ENCODE peak calls at places on chromosome 20, in four cellular contexts. B, R, J and C are unnamed samples.

GRCh38 chr20:22763257-22763906 is 179.0 kb upstream of the FOXA2 start:
- DNase-seq in B (no peak), R (no peak), J (no peak), C (no peak)

GRCh38 chr20:48094944-48095343 is 309.7 kb upstream of the SULF2 start:
- DNase-seq in B (no peak), R (no peak), J (no peak), C (no peak)

GRCh38 chr20:62362590-62362940 is 4.5 kb downstream of the LAMA5 start:
- DNase-seq in J (no peak), B (no peak), R (no peak), C (no peak)

GRCh38 chr20:46870041-46870440 is 24.6 kb upstream of the EYA2 start:
- DNase-seq in R (no peak), J (no peak), B (no peak), C (no peak)

GRCh38 chr20:35111141-35111888 is 18.7 kb upstream of the TRPC4AP start:
- DNase-seq in R (no peak), J (peak; percentile 91), B (no peak), C (no peak)

GRCh38 chr20:10462516-10462915 is 27.4 kb downstream of the SLX4IP start:
- DNase-seq in B (no peak), R (no peak), J (no peak), C (no peak)

GRCh38 chr20:8127553-8128255 is 4.4 kb upstream of the PLCB1 start:
- DNase-seq in B (no peak), R (no peak), J (no peak), C (no peak)

GRCh38 chr20:50804453-50805348 is 9.8 kb downstream of the BCAS4 start:
- DNase-seq in J (no peak), B (no peak), R (no peak), C (no peak)

GRCh38 chr20:45111285-45111684 is 3.7 kb downstream of the WFDC5 start:
- DNase-seq in R (no peak), J (no peak), B (no peak), C (no peak)

GRCh38 chr20:50388733-50389436 is 121.3 kb upstream of the PTPN1 start:
- DNase-seq in J (no peak), R (no peak), B (no peak), C (no peak)

GRCh38 chr20:208937-209566 is 18.0 kb upstream of the DEFB129 start:
- DNase-seq in R (no peak), B (peak; percentile 33), J (peak; percentile 81), C (no peak)

GRCh38 chr20:17534077-17534476 is 2.9 kb upstream of the BFSP1 start:
- DNase-seq in B (no peak), R (no peak), J (no peak), C (no peak)

GRCh38 chr20:62924567-62925419 is 1.5 kb downstream of the DIDO1 start:
- DNase-seq in R (no peak), J (peak; percentile 47), B (no peak), C (peak; percentile 38)

GRCh38 chr20:38730167-38730988 is 6.1 kb downstream of the SLC32A1 start:
- DNase-seq in B (no peak), J (no peak), R (no peak), C (no peak)

GRCh38 chr20:59939052-59939878 is 840 bp downstream of the PPP1R3D start:
- DNase-seq in R (peak; percentile 58), B (no peak), J (peak; percentile 8), C (peak; percentile 56)

GRCh38 chr20:50415516-50416268 is 94.5 kb upstream of the PTPN1 start:
- DNase-seq in J (peak; percentile 98), B (peak; percentile 79), R (peak; percentile 39), C (peak; percentile 98)

GRCh38 chr20:51077601-51078000 is 54.7 kb upstream of the KCNG1 start:
- DNase-seq in J (no peak), R (no peak), B (no peak), C (no peak)

GRCh38 chr20:44911264-44911921 is 1.5 kb downstream of the PABPC1L start:
- DNase-seq in B (peak; percentile 5), J (peak; percentile 53), R (peak; percentile 81), C (peak; percentile 86)

GRCh38 chr20:20872420-20872819 is 160.0 kb upstream of the RALGAPA2 start:
- DNase-seq in R (no peak), B (no peak), J (no peak), C (no peak)

GRCh38 chr20:14672066-14672465 is 334.7 kb upstream of the FLRT3 start:
- DNase-seq in J (peak; percentile 0), B (no peak), R (no peak), C (no peak)

GRCh38 chr20:50675671-50676376 is 15.5 kb downstream of the RIPOR3 start:
- DNase-seq in R (peak; percentile 22), B (no peak), J (no peak), C (no peak)

GRCh38 chr20:34075647-34076046 is 36.4 kb downstream of the EIF2S2 start:
- DNase-seq in J (no peak), R (no peak), B (no peak), C (no peak)
- TF ChIP-seq CTCF in J (no peak), R (no peak), B (peak; percentile 13), C (no peak)

DNA sequence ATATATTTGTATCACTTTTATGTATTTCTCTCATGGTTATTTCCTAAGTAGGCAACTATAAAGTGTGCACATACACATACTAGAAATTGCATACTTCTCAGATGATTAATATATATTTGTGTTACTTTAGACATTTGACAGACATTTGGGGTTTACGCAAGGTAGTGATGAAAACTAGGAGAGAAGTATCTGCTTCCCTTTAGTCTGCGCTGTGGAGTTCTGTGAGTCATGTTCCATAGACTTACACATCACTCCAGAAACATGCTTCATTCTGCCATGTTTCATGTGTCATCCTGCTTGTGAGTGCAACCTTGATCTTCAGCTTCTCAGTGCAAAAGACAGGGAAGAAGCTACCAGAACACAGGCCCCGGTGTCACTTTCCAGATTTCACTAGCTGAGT is 200.7 kb upstream of the BMP2 start:
- DNase-seq in R (no peak), J (peak; percentile 94), B (no peak), C (no peak)
- TF ChIP-seq CTCF in R (no peak), J (no peak), B (no peak), C (no peak)

DNA sequence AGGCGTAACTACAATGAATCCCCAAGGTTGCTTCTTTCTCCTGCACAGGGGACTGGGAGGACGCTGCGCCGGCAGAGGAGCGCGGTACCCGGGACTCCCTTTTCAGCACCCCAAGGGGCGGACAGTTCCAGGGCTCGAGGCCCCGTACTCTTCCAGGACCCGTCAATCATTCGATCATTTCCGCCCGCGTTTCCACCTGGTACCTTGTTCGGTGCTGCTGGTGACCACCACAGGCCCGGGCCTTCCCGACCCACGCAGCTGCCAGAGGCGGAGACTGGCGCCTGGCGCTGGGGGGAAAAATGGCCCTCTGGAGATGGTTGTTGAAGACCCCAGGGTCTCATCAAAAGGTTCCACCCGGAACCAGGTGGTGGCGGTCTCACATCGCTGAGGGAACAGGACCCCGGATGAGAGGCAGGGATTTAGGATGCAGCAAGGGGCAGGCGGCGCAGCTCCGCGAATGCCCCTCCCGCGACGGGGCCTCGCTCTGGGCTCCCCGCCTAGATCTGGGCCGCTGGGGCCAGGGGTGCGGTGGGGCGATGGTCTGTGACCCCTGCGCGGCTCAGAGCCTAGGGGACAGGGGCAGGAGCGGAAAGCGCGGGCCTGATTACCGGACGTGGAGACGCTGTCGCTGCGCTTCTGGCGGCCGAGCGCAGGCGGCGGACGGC is 744 bp downstream of the VSX1 start:
- DNase-seq in R (peak; percentile 90), J (no peak), B (no peak), C (no peak)
- TF ChIP-seq CTCF in R (peak; percentile 11), J (no peak), B (no peak), C (no peak)

DNA sequence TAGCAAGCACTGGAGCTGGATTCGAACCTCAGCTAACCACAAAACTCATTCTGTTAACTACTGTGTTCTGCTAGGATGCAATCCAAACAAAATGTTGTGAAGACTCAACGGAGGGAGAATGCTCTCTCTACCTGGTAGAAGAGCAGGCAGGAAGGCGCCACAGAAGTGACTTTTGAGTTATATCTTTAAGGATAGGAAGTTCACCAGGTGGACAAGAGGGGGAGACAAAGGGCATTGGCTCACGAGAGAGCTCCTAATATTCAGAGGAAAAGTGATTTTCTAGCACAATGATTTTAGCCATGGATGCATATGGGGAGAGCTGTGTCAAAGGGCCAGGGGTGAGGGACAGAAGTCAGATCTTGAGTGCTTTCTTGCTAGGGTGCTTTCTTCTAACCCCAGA is 108.4 kb upstream of the MAFB start:
- DNase-seq in J (peak; percentile 22), R (no peak), B (peak; percentile 19), C (no peak)
- TF ChIP-seq CTCF in J (peak; percentile 54), R (peak; percentile 61), B (peak; percentile 76), C (peak; percentile 31)

GRCh38 chr20:37643400-37643799 is 50.4 kb upstream of the CTNNBL1 start:
- DNase-seq in B (no peak), J (peak; percentile 9), R (no peak), C (no peak)

GRCh38 chr20:37640600-37641561 is 52.9 kb upstream of the CTNNBL1 start:
- DNase-seq in B (no peak), R (no peak), J (peak; percentile 45), C (no peak)

GRCh38 chr20:37642246-37642645 is 51.6 kb upstream of the CTNNBL1 start:
- DNase-seq in B (no peak), R (no peak), J (no peak), C (no peak)

GRCh38 chr20:37636212-37636975 is 57.4 kb upstream of the CTNNBL1 start:
- DNase-seq in J (no peak), R (no peak), B (no peak), C (no peak)

DNA sequence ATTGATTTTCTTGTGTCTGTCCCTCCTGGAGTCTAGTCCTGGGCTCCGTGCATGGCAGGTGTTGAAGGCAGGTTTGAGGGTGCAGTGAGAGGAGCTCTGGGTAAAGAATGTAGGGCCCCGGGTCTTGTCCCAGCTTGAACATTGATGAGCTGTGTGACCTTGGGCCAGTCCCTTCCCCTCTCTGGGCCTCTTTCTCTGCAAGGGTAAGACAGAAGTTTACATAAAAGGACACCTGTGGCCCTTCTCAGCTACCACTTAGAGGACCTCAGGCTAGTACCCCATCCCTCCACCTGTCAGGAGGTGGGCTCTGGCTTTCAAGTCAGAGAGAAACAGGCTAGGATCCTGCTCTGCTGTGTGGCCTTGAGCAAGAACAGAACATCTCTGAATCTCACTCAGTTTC is 55.3 kb upstream of the CTNNBL1 start:
- DNase-seq in B (no peak), R (no peak), J (no peak), C (no peak)
- TF ChIP-seq CTCF in B (no peak), R (no peak), J (no peak), C (no peak)

DNA sequence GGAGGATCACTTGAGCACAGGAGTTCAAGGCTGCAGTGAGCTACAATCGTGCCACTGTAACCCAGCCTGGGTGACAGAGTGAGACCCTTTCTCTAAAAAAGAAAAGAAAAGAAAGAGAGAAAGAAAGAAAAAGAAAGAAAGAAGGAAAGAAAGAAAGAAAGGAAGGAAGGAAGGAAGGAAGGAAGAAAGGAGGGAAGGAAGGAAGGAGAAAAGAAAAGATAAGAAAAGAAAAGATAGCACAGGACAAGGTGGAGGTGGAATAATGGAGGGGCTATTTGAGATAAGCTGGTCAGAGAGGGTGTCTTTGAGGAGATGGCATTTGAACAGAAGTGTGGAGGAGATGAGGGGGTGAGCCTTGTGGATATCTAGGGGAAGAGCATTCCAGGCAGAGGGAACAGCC is 2.7 kb upstream of the PDRG1 start:
- DNase-seq in J (no peak), B (no peak), R (no peak), C (no peak)
- TF ChIP-seq CTCF in J (no peak), B (no peak), R (no peak), C (no peak)

DNA sequence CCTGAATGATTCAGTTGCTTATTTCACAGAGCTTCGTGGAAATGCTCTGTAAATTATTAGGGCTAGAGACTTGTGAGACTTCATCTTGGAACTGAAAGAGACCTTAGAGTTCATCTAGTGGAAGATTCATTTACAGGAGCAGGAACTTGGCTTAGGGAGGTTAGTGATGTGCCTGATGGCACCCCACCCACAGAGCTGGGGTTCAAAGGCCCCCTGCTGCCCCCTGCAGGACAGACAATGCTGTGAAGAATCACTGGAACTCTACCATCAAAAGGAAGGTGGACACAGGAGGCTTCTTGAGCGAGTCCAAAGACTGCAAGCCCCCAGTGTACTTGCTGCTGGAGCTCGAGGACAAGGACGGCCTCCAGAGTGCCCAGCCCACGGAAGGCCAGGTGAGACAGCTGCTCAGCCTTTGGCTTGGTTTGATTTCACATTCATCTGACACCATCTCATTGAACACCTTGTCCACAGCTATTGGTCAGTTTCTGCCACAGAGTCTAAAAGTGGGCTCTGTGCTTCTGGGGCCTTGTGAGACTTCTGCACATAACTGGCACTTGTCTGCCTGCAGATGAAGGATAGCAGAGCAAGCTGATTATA is 25.1 kb downstream of the MYBL2 start:
- DNase-seq in R (peak; percentile 70), B (peak; percentile 6), J (peak; percentile 46), C (no peak)
- TF ChIP-seq CTCF in R (peak; percentile 46), B (peak; percentile 69), J (peak; percentile 66), C (peak; percentile 54)